ENCODE peak calls at places on chromosomes 2 and 18, in five cellular contexts. X is bronchial epithelial cell, S is OCI-LY7, T is small intestine, R is adrenal gland. A is an unnamed sample.

GRCh38 chr2:112811841-112812306 is 24.7 kb downstream of the IL1B start:
- DNase-seq in S (no peak), T (peak; percentile 70), R (no peak), X (peak; percentile 98), A (no peak)

GRCh38 chr18:24368749-24369148 is 28.9 kb downstream of the OSBPL1A start:
- DNase-seq in S (no peak), X (peak; percentile 86), T (no peak), R (no peak), A (no peak)

GRCh38 chr18:374735-375168 is 106.9 kb upstream of the THOC1 start:
- DNase-seq in S (no peak), T (peak; percentile 4), R (no peak), X (no peak), A (no peak)

GRCh38 chr2:112150447-112150846 is 12.3 kb downstream of the FBLN7 start:
- DNase-seq in X (peak; percentile 88), S (no peak), T (no peak), R (no peak), A (no peak)

GRCh38 chr2:8193686-8194615 is 487.9 kb upstream of the ID2 start:
- DNase-seq in T (peak; percentile 12), R (no peak), X (no peak), S (no peak), A (no peak)

GRCh38 chr2:32836961-32837360 is 109.8 kb upstream of the LTBP1 start:
- DNase-seq in T (no peak), X (no peak), S (no peak), R (no peak), A (no peak)

GRCh38 chr18:45110577-45111506 is 430.2 kb downstream of the SETBP1 start:
- DNase-seq in X (peak; percentile 11), T (no peak), R (no peak), S (no peak), A (no peak)

GRCh38 chr2:99821039-99821438 is 321.4 kb downstream of the AFF3 start:
- DNase-seq in S (peak; percentile 8), X (no peak), T (no peak), R (no peak), A (no peak)

GRCh38 chr2:66699481-66700180 is 264.7 kb downstream of the MEIS1 start:
- DNase-seq in X (no peak), T (no peak), R (no peak), S (no peak), A (no peak)

GRCh38 chr18:44839239-44839666 is 158.6 kb downstream of the SETBP1 start:
- DNase-seq in X (peak; percentile 81), R (peak; percentile 40), T (peak; percentile 61), S (no peak), A (peak; percentile 80)

GRCh38 chr2:84914334-84914733 is 8.9 kb downstream of the TMSB10 start:
- DNase-seq in R (no peak), S (no peak), X (no peak), T (no peak), A (no peak)

GRCh38 chr2:202434472-202434871 is 58.3 kb downstream of the BMPR2 start:
- DNase-seq in R (no peak), T (no peak), X (no peak), S (no peak), A (no peak)

GRCh38 chr2:181886192-181886591 is 5.3 kb upstream of the ITPRID2 start:
- DNase-seq in R (no peak), T (no peak), S (no peak), X (peak; percentile 62), A (no peak)

GRCh38 chr2:240597054-240597418 is 10.5 kb downstream of the CAPN10 start:
- DNase-seq in X (no peak), T (no peak), S (no peak), R (no peak), A (no peak)

GRCh38 chr2:240595381-240596079 is 9.0 kb downstream of the CAPN10 start:
- DNase-seq in T (peak; percentile 32), R (no peak), X (no peak), S (peak; percentile 43), A (peak; percentile 27)

GRCh38 chr2:240596080-240596460 is 9.5 kb downstream of the CAPN10 start:
- DNase-seq in R (no peak), X (no peak), T (no peak), S (no peak), A (peak; percentile 6)

GRCh38 chr2:240597419-240598181 is 11.1 kb downstream of the CAPN10 start:
- DNase-seq in S (no peak), T (no peak), R (no peak), X (no peak), A (no peak)

GRCh38 chr2:240596491-240596931 is 10.0 kb downstream of the CAPN10 start:
- DNase-seq in R (no peak), T (no peak), S (no peak), X (no peak), A (peak; percentile 16)
- H3K36me3 ChIP-seq in R (peaks cover 29% of the 10 kb centered on the region), T (peaks cover 10% of the 10 kb centered on the region), S (peaks cover 26% of the 10 kb centered on the region), X (peaks cover 25% of the 10 kb centered on the region), A (no peaks in the 10 kb centered on the region)

DNA sequence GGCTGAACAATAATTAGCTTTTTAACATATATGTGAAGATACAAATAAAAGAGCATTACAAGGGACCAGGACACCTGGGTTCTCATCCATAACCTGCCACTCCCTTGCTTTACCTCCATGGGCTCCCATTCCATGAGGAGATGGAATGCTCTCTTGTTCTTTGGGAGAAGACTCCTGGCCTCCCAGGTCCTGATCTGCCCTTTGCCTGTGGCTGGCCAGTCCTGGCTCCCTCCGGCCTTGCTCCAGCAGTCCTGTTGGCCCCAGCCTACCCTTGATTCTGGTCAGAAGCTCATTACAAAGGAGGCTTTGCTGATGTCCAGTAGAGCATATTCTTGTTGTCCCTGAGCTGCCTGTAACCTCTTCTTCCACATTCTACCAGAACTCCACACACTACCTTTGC is 60.3 kb downstream of the ADD2 start:
- DNase-seq in T (no peak), X (no peak), S (no peak), R (no peak), A (no peak)
- H3K36me3 ChIP-seq in T (no peaks in the 10 kb centered on the region), X (no peaks in the 10 kb centered on the region), S (no peaks in the 10 kb centered on the region), R (no peaks in the 10 kb centered on the region), A (no peaks in the 10 kb centered on the region)

GRCh38 chr2:218746470-218746795 is 35.5 kb upstream of the CYP27A1 start:
- DNase-seq in R (no peak), S (no peak), X (no peak), T (no peak), A (no peak)

GRCh38 chr2:218744615-218745014 is 34.0 kb downstream of the TTLL4 start:
- DNase-seq in T (no peak), R (no peak), S (no peak), X (no peak), A (no peak)

GRCh38 chr2:218746960-218747359 is 35.0 kb upstream of the CYP27A1 start:
- DNase-seq in S (no peak), X (no peak), T (no peak), R (no peak), A (no peak)

GRCh38 chr2:218745559-218746469 is 35.2 kb downstream of the TTLL4 start:
- DNase-seq in X (no peak), R (peak; percentile 76), T (no peak), S (no peak), A (no peak)

GRCh38 chr2:218745160-218745558 is 34.5 kb downstream of the TTLL4 start:
- DNase-seq in R (no peak), X (no peak), S (no peak), T (no peak), A (no peak)
- H3K36me3 ChIP-seq in R (peaks cover 42% of the 10 kb centered on the region), X (peaks cover 19% of the 10 kb centered on the region), S (peaks cover 95% of the 10 kb centered on the region), T (peaks cover 10% of the 10 kb centered on the region), A (no peaks in the 10 kb centered on the region)

DNA sequence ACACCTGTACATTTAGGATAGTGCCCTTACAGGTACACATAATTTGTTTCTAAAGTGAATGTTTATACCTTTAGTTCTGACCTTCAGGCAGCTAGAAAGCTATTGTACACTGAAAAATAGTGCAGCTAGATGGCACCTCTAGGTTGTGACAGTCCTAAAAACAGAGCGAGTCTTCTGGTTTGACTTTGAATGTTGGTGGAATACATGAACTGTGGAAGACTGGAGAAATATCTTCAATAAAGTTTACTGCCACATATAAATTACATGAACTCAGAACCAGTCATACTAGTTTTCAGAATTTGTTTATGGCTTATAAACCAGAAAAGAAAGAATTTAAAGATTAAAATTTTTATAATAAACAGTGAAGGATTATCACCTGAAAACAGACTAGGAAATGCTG is 58.7 kb upstream of the TWSG1 start:
- DNase-seq in T (no peak), R (no peak), X (no peak), S (no peak), A (no peak)
- H3K36me3 ChIP-seq in T (peaks cover 4% of the 10 kb centered on the region), R (peaks cover 5% of the 10 kb centered on the region), X (peaks cover 2% of the 10 kb centered on the region), S (peaks cover 72% of the 10 kb centered on the region), A (no peaks in the 10 kb centered on the region)

GRCh38 chr2:54666131-54666637 is 57.3 kb upstream of the EML6 start:
- DNase-seq in S (no peak), R (no peak), X (no peak), T (no peak), A (no peak)

GRCh38 chr2:54668711-54669110 is 54.8 kb upstream of the EML6 start:
- DNase-seq in R (no peak), S (no peak), X (no peak), T (no peak), A (no peak)

GRCh38 chr2:54669677-54670484 is 53.6 kb upstream of the EML6 start:
- DNase-seq in X (peak; percentile 64), R (peak; percentile 63), T (no peak), S (no peak), A (peak; percentile 43)

GRCh38 chr2:54666741-54667639 is 56.5 kb upstream of the EML6 start:
- DNase-seq in X (no peak), S (no peak), R (peak; percentile 77), T (no peak), A (no peak)

GRCh38 chr2:54667726-54668650 is 55.5 kb upstream of the EML6 start:
- DNase-seq in X (no peak), T (no peak), R (no peak), S (no peak), A (no peak)
- H3K36me3 ChIP-seq in X (peaks cover 30% of the 10 kb centered on the region), T (peaks cover 11% of the 10 kb centered on the region), R (peaks cover 75% of the 10 kb centered on the region), S (peaks cover 82% of the 10 kb centered on the region), A (peaks cover 17% of the 10 kb centered on the region)

GRCh38 chr2:61353909-61354308 is 117.0 kb downstream of the USP34 start:
- DNase-seq in X (no peak), T (no peak), R (no peak), S (no peak), A (no peak)

GRCh38 chr2:61356261-61356957 is 114.5 kb downstream of the USP34 start:
- DNase-seq in X (peak; percentile 27), T (no peak), S (no peak), R (peak; percentile 44), A (no peak)

GRCh38 chr2:61354486-61355197 is 116.2 kb downstream of the USP34 start:
- DNase-seq in R (no peak), T (no peak), S (no peak), X (no peak), A (no peak)

GRCh38 chr2:61350777-61351176 is 120.1 kb downstream of the USP34 start:
- DNase-seq in X (no peak), R (no peak), T (no peak), S (no peak), A (no peak)
- H3K36me3 ChIP-seq in X (peaks cover 13% of the 10 kb centered on the region), R (peaks cover 26% of the 10 kb centered on the region), T (peaks cover 9% of the 10 kb centered on the region), S (peaks cover 93% of the 10 kb centered on the region), A (peaks cover 4% of the 10 kb centered on the region)

GRCh38 chr2:15357922-15358321 is 203.2 kb downstream of the NBAS start:
- DNase-seq in R (no peak), X (no peak), S (no peak), T (no peak), A (no peak)
- H3K36me3 ChIP-seq in R (no peaks in the 10 kb centered on the region), X (no peaks in the 10 kb centered on the region), S (no peaks in the 10 kb centered on the region), T (peaks cover 2% of the 10 kb centered on the region), A (peaks cover 11% of the 10 kb centered on the region)